ENCODE peak calls at places on chromosomes 11 and 22, in five cellular contexts. P is suprapubic skin, Y is SK-N-MC, Z is stomach, L is transverse colon. D is an unnamed sample.

GRCh38 chr11:65651589-65652510 is 10.9 kb downstream of the RELA start:
- DNase-seq in Y (no peak), P (peak), L (peak), Z (peak), D (peak)

GRCh38 chr11:118194835-118195627 is 18.6 kb upstream of the SCN2B start:
- DNase-seq in L (peak), Z (peak), P (peak), Y (no peak), D (peak)

GRCh38 chr11:32947985-32948384 is 55.4 kb downstream of the QSER1 start:
- DNase-seq in Z (no peak), P (no peak), L (no peak), Y (no peak), D (no peak)

GRCh38 chr11:79294845-79295520 is 145.8 kb downstream of the TENM4 start:
- DNase-seq in L (no peak), Z (peak), Y (no peak), P (no peak), D (no peak)

GRCh38 chr11:93537022-93537421 is 6.2 kb downstream of the SMCO4 start:
- DNase-seq in Z (peak), L (no peak), Y (no peak), P (no peak), D (no peak)

GRCh38 chr22:27224485-27225364 is 567.3 kb downstream of the MIAT start:
- DNase-seq in L (no peak), Z (no peak), P (no peak), Y (no peak), D (no peak)

GRCh38 chr22:38655532-38656255 is 498 bp downstream of the FAM227A start:
- DNase-seq in L (no peak), P (no peak), Y (peak), Z (no peak), D (peak)

GRCh38 chr11:3158131-3158591 is 6.9 kb downstream of the OSBPL5 start:
- DNase-seq in Y (no peak), P (no peak), Z (no peak), L (peak), D (peak)

GRCh38 chr11:44400431-44400830 is 90.5 kb upstream of the ALX4 start:
- DNase-seq in P (no peak), Z (no peak), L (no peak), Y (no peak), D (no peak)

GRCh38 chr22:37633693-37634504 is 5.6 kb upstream of the SH3BP1 start:
- DNase-seq in Y (no peak), P (peak), Z (peak), L (peak), D (peak)

DNA sequence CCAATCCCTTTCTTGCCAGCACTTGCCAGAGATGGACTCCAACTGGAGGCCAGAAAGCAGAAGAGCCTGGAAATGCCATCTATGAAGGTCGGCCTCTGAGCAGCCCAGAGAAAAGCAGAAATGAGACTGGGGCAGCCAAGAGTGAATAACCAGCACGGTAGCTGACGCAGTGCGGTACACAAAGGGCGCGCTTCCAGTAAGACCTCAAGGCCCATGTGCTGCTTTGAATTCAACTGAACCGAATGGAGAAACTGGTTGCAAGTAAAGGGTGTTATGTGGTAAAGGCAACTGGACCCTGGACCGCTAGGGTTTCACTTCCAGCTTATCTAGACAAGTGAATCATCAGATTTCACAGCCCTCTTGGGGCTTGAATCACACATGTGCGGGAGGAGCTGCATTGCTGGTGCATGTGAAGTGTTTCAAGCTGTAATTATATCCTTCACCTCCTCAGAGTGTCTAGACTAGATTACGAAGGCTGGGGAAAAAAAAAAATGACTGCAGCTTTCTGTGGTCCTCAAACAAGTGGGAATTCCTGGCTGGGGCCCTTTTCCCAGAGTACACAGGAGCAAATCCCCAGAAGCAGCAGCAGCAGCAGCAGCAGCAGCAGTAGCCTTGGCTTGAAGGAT is 128.9 kb downstream of the CCDC34 start:
- DNase-seq in P (no peak), Z (no peak), Y (no peak), L (peak), D (peak)
- TF ChIP-seq POLR2AphosphoS5 in P (peak), Z (no peak), Y (no peak), L (no peak), D (peak)

GRCh38 chr11:107221743-107222142 is 203.5 kb upstream of the GUCY1A2 start:
- DNase-seq in P (no peak), L (no peak), Y (no peak), Z (no peak), D (no peak)

DNA sequence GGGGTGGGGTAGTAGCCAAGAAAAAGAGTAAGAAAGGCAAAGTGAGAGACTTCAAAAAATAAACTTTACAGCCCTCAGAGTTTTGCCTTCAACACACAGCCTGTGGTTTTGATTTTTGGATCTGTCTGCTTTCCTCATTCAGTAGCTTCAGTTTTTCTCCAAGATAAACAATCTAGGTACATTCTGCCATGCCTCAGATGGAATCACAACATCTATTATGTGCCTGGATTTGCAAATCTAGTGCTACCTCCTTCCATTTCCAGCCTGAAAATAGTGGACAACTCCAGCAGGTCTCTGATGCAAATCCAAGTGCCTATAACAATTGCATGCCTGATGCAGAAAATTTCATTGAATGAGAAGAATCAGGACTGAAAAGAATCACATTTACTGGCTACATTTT is 206.6 kb upstream of the GUCY1A2 start:
- DNase-seq in Z (no peak), L (no peak), Y (no peak), P (no peak), D (no peak)
- TF ChIP-seq POLR2AphosphoS5 in Z (no peak), L (no peak), Y (no peak), P (no peak), D (no peak)

DNA sequence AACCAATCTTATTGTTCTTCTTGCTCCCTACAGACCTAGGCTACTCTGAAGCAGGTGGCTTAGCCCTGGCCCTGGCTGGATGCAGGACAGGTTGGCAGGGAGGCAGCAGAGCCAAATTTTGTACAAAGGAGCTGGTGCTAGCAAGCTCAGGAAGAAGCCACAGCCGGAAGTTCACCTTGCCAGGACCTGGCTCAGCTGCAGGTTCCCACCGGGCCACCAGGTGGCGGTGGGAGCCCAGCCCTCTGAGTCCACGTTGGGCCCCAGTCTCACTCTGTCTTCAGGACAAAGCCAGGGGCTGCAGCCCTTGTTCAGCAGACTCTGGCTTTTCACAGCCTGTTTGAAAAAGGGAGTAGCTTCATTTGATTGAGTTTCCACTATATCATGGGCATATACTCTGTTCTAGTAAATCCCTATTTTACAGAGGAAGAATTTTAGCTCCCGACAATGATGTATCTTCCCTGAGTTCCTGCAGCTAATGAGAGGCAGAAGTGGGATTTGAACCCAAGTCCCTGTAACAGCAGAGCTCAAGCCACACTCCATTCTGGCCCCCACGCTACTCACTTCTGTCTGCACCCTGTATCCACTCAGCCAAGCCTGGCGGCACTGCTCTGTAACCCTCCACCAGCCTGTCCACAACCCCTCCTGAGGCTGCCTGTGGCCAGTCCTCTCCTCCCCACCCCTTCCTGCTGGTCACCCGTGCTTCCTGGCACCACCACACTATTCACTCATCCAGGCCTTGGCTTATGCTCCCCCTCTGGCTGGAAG is 3.3 kb downstream of the TKFC start:
- DNase-seq in L (peak), Y (no peak), P (no peak), Z (peak), D (peak)
- TF ChIP-seq POLR2AphosphoS5 in L (no peak), Y (no peak), P (no peak), Z (no peak), D (peak)

DNA sequence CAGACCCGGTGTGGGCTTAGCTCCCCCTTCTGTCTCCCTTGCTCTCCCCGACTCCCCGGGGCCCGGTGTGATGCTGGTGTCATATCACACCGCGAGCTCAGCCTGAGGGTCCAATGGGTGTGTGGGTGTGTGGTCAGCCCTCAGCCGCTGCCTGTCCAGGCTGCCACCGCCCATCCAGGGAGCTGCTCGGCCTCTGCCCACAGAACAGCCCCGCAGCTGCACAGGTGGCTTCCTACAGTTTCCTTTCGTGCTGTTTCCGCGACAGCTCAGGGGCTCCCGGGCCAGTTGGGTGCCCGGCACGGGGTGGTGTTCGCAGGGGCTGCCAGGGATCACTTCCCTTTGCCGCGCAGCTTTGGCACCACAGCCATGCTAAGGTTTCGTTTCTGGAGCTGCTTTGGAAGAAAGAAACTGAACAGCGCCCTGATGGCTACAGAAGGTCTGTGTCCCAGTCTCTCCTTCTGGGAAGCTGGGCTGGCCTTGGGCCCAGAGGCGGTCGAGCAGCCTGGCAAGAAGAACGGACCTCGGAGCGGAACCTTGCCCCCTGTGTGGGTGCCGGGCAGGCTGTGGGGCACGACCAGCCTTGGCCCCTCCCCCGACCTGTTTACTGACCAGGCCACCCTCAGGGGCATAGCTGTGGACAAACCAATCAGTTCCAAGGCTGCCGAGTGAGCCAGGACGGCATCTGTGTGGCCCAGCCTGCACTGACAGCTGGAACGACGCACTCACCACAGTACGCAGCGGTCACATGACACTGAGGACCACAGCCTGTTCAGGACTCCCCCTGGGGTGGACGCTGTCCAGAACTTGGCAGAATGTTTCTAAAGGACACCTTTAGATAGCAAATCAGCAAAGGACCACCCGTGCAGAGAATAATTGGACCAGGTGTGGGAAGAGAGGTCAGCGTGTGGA is 7.0 kb downstream of the PIM3 start:
- DNase-seq in Y (no peak), P (peak), L (peak), Z (peak), D (peak)
- TF ChIP-seq POLR2AphosphoS5 in Y (no peak), P (no peak), L (no peak), Z (peak), D (peak)

DNA sequence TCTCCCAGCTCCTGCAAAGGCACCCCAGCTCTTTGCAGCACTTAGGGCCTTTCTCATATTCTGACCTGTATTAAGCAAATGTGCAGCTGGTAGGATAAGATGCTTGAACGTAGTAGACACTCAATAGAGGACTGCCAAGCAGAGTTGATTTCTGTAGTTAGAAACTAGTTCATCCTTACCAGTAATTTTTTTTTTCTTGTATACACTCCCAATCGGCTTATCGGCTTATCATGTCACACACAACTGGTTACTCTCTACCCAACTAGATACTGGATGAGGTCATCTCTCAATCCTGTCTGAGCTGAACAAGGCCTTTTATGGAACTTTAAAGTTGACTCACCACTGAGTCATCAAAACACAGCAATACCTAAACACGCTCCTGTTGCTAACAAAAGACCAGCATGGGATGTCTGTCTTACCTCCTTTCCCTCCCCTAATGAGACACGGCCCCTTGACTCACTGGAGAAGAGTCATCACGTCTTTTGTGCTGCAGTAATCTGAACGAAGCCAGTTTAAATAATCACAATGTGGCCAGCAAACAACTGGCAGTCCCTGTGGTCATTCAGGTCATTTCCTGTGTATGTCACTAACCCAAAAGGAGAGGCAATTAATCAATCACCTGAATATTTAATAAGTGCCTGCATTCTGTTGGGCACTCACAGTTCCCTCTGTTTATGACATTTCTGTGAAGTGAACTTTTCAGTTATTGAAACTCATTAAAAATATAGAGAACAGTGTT is 7.5 kb upstream of the WEE1 start:
- DNase-seq in Y (no peak), P (no peak), L (peak), Z (peak), D (peak)
- TF ChIP-seq POLR2AphosphoS5 in Y (no peak), P (peak), L (peak), Z (peak), D (peak)

DNA sequence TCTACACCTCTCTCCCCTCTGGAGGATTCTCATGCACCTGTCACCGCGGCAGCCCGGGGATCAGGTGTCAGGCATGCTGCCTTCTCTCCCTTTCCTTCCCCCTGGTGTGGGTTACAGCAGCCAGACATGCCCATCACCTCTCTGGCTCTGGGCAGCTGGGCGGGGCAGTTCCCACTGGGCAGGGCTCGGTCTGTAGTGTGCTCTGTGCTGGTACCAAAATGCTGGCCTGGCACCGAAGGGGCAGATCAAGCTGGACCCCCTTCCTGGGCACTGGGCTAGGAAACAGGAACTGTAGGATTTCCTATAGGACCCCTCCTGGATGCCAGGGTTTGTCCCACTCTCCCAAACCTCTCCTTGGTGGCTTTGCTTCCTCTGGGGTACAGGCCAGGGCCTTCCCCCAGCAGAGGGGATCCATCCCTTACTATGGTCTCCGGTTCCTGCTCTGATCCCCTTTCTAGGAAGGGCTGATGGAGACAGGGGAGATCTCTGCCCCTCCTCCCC is 821 bp downstream of the GAL3ST1 start:
- DNase-seq in Z (peak), P (no peak), Y (no peak), L (peak), D (no peak)
- TF ChIP-seq POLR2AphosphoS5 in Z (no peak), P (no peak), Y (no peak), L (no peak), D (no peak)

D was measured in sigmoid colon.